ENCODE peak calls at places on chromosomes 16 and 17, in six cellular contexts. X, Y, S, C, P and J are unnamed samples.

GRCh38 chr16:81008151-81008789 is 1.3 kb downstream of the CENPN start:
- DNase-seq in X (no peak), Y (no peak), S (no peak), C (no peak), P (peak), J (peak)

GRCh38 chr17:4715071-4715749 is 4.8 kb downstream of the ARRB2 start:
- DNase-seq in X (no peak), Y (no peak), S (no peak), C (no peak), P (no peak), J (no peak)

GRCh38 chr16:62963846-62964245 is 927.6 kb upstream of the CDH8 start:
- DNase-seq in X (peak), Y (no peak), S (no peak), C (no peak), P (no peak), J (no peak)

GRCh38 chr16:56792960-56793359 is 63.0 kb downstream of the NUP93 start:
- DNase-seq in X (no peak), Y (no peak), S (no peak), C (no peak), P (no peak), J (no peak)

GRCh38 chr17:79085154-79085920 is 10.7 kb downstream of the ENGASE start:
- DNase-seq in X (no peak), Y (no peak), S (no peak), C (no peak), P (no peak), J (no peak)

GRCh38 chr16:84141143-84141670 is 3.8 kb downstream of the HSDL1 start:
- DNase-seq in X (no peak), Y (peak), S (no peak), C (no peak), P (no peak), J (no peak)

GRCh38 chr17:70654706-70655105 is 485.4 kb downstream of the KCNJ2 start:
- DNase-seq in X (peak), Y (no peak), S (no peak), C (no peak), P (no peak), J (no peak)

GRCh38 chr16:69712277-69712676 is 14.1 kb downstream of the NQO1 start:
- DNase-seq in X (no peak), Y (no peak), S (peak), C (no peak), P (no peak), J (no peak)

GRCh38 chr16:61014869-61015268 is 1021.4 kb downstream of the CDH8 start:
- DNase-seq in X (no peak), Y (peak), S (peak), C (no peak), P (no peak), J (no peak)

GRCh38 chr16:74025-74424 is 1.6 kb upstream of the RHBDF1 start:
- DNase-seq in X (no peak), Y (no peak), S (no peak), C (no peak), P (no peak), J (no peak)

GRCh38 chr16:81912395-81912794 is 98.9 kb downstream of the SDR42E1 start:
- DNase-seq in X (no peak), Y (no peak), S (no peak), C (no peak), P (no peak), J (no peak)

GRCh38 chr16:82152192-82152591 is 17.8 kb downstream of the MPHOSPH6 start:
- DNase-seq in X (no peak), Y (no peak), S (no peak), C (no peak), P (no peak), J (no peak)

GRCh38 chr17:81733507-81734404 is 21.7 kb downstream of the SLC25A10 start:
- DNase-seq in X (peak), Y (peak), S (peak), C (peak), P (peak), J (peak)

GRCh38 chr17:50835563-50836231 is at the start of gene WFIKKN2:
- DNase-seq in X (no peak), Y (peak), S (no peak), C (no peak), P (peak), J (peak)

GRCh38 chr17:50047488-50048126 is 8.3 kb upstream of the ITGA3 start:
- DNase-seq in X (no peak), Y (no peak), S (no peak), C (no peak), P (no peak), J (no peak)

GRCh38 chr17:47192549-47192948 is 3.5 kb upstream of the CDC27 start:
- DNase-seq in X (no peak), Y (no peak), S (no peak), C (no peak), P (no peak), J (no peak)

GRCh38 chr17:82457071-82457789 is 1.3 kb upstream of the NARF start:
- DNase-seq in X (no peak), Y (peak), S (no peak), C (no peak), P (no peak), J (no peak)

GRCh38 chr16:4498546-4499195 is 22.5 kb downstream of the HMOX2 start:
- DNase-seq in X (no peak), Y (no peak), S (no peak), C (no peak), P (no peak), J (no peak)

GRCh38 chr16:4499196-4499555 is 23.0 kb downstream of the HMOX2 start:
- DNase-seq in X (no peak), Y (no peak), S (no peak), C (no peak), P (no peak), J (no peak)

GRCh38 chr16:4501071-4501478 is 24.9 kb downstream of the HMOX2 start:
- DNase-seq in X (no peak), Y (no peak), S (no peak), C (peak), P (no peak), J (no peak)

GRCh38 chr16:4496305-4496704 is 20.1 kb downstream of the HMOX2 start:
- DNase-seq in X (no peak), Y (no peak), S (no peak), C (no peak), P (no peak), J (no peak)

DNA sequence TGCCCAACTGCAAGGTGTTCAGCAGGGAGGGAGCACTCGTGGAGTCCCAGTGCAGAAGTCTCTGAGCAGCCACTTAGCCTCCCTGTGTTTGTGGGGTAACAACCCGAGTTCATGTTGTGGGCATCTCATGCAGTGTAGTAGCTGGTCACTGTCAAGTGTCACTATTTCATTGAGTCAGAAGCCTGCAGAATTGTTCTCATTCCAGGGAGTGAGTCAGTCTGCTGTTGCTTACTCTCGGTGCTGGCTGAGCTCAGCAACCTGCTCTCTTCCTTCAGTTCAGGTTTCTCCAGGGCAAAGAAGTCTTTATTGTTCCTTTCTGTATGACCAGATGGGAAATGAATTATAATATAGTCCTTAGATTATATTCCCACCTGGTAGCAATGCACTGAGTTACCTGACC is 24.1 kb downstream of the HMOX2 start:
- DNase-seq in X (no peak), Y (no peak), S (no peak), C (peak), P (no peak), J (no peak)
- TF ChIP-seq EP300 in X (no peak), Y (no peak), S (no peak), C (no peak), P (no peak), J (no peak)

GRCh38 chr17:63446218-63446980 is at the start of gene CYB561:
- DNase-seq in X (peak), Y (peak), S (no peak), C (peak), P (peak), J (peak)
- TF ChIP-seq CTCF in X (peak), Y (peak), S (no peak), C (no peak), P (no peak), J (peak)

GRCh38 chr17:16517477-16517876 is 25.5 kb upstream of the LRRC75A start:
- DNase-seq in X (no peak), Y (no peak), S (no peak), C (no peak), P (no peak), J (peak)

GRCh38 chr17:16519021-16519420 is 27.0 kb upstream of the LRRC75A start:
- DNase-seq in X (no peak), Y (no peak), S (no peak), C (no peak), P (no peak), J (no peak)

GRCh38 chr17:16513858-16514257 is 21.9 kb upstream of the LRRC75A start:
- DNase-seq in X (no peak), Y (no peak), S (no peak), C (no peak), P (no peak), J (no peak)

GRCh38 chr17:16516594-16517018 is 24.6 kb upstream of the LRRC75A start:
- DNase-seq in X (peak), Y (peak), S (no peak), C (no peak), P (peak), J (peak)

DNA sequence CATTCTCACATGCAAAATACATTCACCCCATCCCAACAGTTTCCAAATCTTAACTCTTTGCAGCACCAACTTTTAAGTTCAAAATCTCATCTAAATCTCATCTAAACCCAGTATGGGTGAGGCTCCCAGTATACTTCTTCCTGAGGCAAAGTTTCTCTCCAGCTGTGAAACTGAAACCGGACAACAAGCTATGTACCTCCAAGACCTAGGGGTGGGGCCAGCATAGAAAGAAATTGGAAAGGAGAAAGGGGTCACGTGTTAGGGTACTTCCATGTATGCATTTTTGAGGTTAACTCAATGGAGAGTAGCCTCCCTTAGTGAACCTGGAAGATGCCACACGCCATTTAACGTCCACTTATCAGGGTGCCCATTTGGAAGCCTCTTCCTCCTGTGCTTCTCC is 23.9 kb upstream of the LRRC75A start:
- DNase-seq in X (no peak), Y (no peak), S (no peak), C (no peak), P (no peak), J (peak)
- H3K27ac ChIP-seq in X (peak), Y (peak), S (no peak), C (no peak), P (no peak), J (no peak)

GRCh38 chr16:73161977-73162376 is 114.0 kb upstream of the ZFHX3 start:
- DNase-seq in X (no peak), Y (no peak), S (no peak), C (no peak), P (no peak), J (no peak)
- TF ChIP-seq EP300 in X (no peak), Y (no peak), S (no peak), C (no peak), P (no peak), J (no peak)

DNA sequence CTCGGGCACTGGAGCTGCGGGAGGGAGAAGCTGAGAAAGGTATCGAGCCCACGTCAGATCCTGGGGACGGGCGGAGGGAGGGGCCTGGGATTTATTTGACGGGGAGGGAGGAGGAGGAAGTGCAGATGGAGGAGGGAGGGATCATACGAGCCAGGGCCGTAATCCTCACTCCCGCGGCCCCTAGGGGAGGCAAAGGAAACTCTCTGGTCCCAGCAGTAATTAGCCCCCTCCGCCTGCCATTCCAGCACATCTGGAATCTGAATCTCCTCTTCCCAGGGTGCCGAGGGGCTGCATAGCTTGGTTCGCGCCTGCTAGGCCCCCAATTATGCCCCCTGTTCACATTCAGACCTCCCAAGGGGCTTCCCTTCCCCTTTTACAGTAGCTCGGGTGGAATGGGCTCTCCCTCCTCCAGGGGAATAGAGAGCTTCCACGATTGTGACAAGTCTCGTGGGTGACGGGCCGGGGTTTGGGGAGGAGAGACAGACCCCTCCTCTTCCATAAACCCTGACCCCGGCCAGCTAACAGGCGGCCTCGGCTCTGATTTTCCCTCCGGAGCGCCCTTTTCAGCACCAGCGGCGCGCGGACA is at the start of gene SEZ6L2:
- DNase-seq in X (peak), Y (peak), S (peak), C (peak), P (peak), J (no peak)
- TF ChIP-seq CTCF in X (peak), Y (no peak), S (no peak), C (no peak), P (no peak), J (no peak)